ENCODE peak calls at places on chromosomes 5 and 9, in seven cellular contexts. F is fibroblast of pulmonary artery, J is lung, K is body of pancreas, C is PC-3, Q is cardiac muscle cell, G is left ventricle myocardium inferior. Z is an unnamed sample.

GRCh38 chr9:132311978-132312377 is 42.8 kb downstream of the SETX start:
- DNase-seq in G (no peak), J (no peak), Q (peak), K (no peak), F (no peak), C (no peak), Z (peak)

GRCh38 chr5:162240734-162241133 is 173.2 kb downstream of the GABRG2 start:
- DNase-seq in G (no peak), C (no peak), Q (no peak), F (no peak), K (no peak), J (no peak), Z (no peak)

GRCh38 chr5:176561259-176561658 is 12.1 kb downstream of the CDHR2 start:
- DNase-seq in G (no peak), K (no peak), F (no peak), J (no peak), C (no peak), Q (no peak), Z (no peak)

GRCh38 chr9:78997296-78997695 is 574.5 kb upstream of the TLE4 start:
- DNase-seq in F (no peak), C (no peak), G (no peak), J (no peak), Q (no peak), K (no peak), Z (no peak)

GRCh38 chr5:14615365-14615764 is 33.8 kb downstream of the OTULINL start:
- DNase-seq in F (no peak), G (no peak), J (no peak), K (no peak), C (peak), Q (no peak), Z (no peak)

GRCh38 chr9:32942755-32943460 is 58.5 kb downstream of the APTX start:
- DNase-seq in Q (no peak), J (no peak), C (no peak), G (no peak), K (no peak), F (no peak), Z (no peak)

GRCh38 chr9:91428927-91429351 is 5.3 kb upstream of the NFIL3 start:
- DNase-seq in C (no peak), Q (no peak), K (no peak), F (peak), J (peak), G (no peak), Z (peak)

GRCh38 chr5:134136221-134136631 is 21.7 kb downstream of the TCF7 start:
- DNase-seq in G (peak), C (no peak), Q (no peak), K (peak), J (no peak), F (no peak), Z (no peak)

GRCh38 chr5:51053361-51053760 is 329.9 kb upstream of the ISL1 start:
- DNase-seq in G (no peak), C (no peak), J (no peak), Q (no peak), F (no peak), K (no peak), Z (no peak)

GRCh38 chr9:125586173-125586512 is 120.9 kb downstream of the MAPKAP1 start:
- DNase-seq in F (no peak), J (no peak), Q (no peak), G (no peak), C (no peak), K (no peak), Z (no peak)

GRCh38 chr5:67805666-67806348 is 409.7 kb upstream of the PIK3R1 start:
- DNase-seq in Q (no peak), J (no peak), C (no peak), G (no peak), K (no peak), F (no peak), Z (no peak)

GRCh38 chr5:57117601-57118000 is 56.3 kb upstream of the GPBP1 start:
- DNase-seq in C (peak), K (no peak), G (no peak), J (no peak), Q (no peak), F (no peak), Z (no peak)

GRCh38 chr5:66174338-66174737 is 30.2 kb downstream of the SREK1 start:
- DNase-seq in Q (peak), C (peak), F (peak), K (no peak), G (no peak), J (no peak), Z (peak)

GRCh38 chr5:168734119-168734518 is 155.0 kb upstream of the PANK3 start:
- DNase-seq in F (no peak), K (no peak), G (no peak), C (no peak), Q (no peak), J (no peak), Z (no peak)

GRCh38 chr9:32590898-32591297 is 17.9 kb upstream of the NDUFB6 start:
- DNase-seq in G (no peak), Q (no peak), K (no peak), F (no peak), C (peak), J (no peak), Z (no peak)

GRCh38 chr5:50463726-50464125 is 22.6 kb upstream of the EMB start:
- DNase-seq in G (no peak), J (no peak), F (no peak), K (no peak), C (no peak), Q (no peak), Z (no peak)

GRCh38 chr5:97550164-97550563 is 367.1 kb upstream of the RIOK2 start:
- DNase-seq in G (no peak), K (no peak), F (peak), C (peak), J (no peak), Q (no peak), Z (peak)

GRCh38 chr5:5422819-5423515 is 490 bp downstream of the ICE1 start:
- DNase-seq in Q (no peak), G (no peak), J (no peak), C (no peak), F (no peak), K (no peak), Z (no peak)

GRCh38 chr9:117464941-117465616 is 50.2 kb upstream of the ASTN2 start:
- DNase-seq in Q (no peak), F (no peak), J (no peak), K (no peak), C (no peak), G (no peak), Z (no peak)

GRCh38 chr9:36677611-36678010 is 104.9 kb downstream of the MELK start:
- DNase-seq in K (no peak), G (no peak), Q (no peak), J (no peak), C (no peak), F (no peak), Z (no peak)

GRCh38 chr5:144374637-144375036 is 204.0 kb downstream of the KCTD16 start:
- DNase-seq in C (no peak), G (no peak), J (no peak), F (no peak), K (no peak), Q (no peak), Z (no peak)

GRCh38 chr5:180872419-180872818 is 11.3 kb upstream of the ZFP62 start:
- DNase-seq in Q (no peak), C (no peak), K (no peak), J (no peak), F (no peak), G (no peak), Z (no peak)

GRCh38 chr9:89449261-89449671 is 48.6 kb downstream of the SEMA4D start:
- DNase-seq in Q (no peak), G (no peak), K (no peak), C (no peak), J (no peak), F (no peak), Z (no peak)

GRCh38 chr5:173263566-173263965 is 28.6 kb upstream of the NKX2-5 start:
- DNase-seq in J (no peak), C (no peak), G (no peak), K (no peak), Q (no peak), F (no peak), Z (no peak)

GRCh38 chr5:6686916-6687409 is 26.3 kb upstream of the TENT4A start:
- DNase-seq in G (no peak), C (peak), K (peak), J (peak), F (peak), Q (peak), Z (peak)

GRCh38 chr9:107242073-107243063 is 40.7 kb upstream of the RAD23B start:
- DNase-seq in J (no peak), C (peak), K (no peak), G (no peak), Q (no peak), F (no peak), Z (no peak)

GRCh38 chr5:116484645-116485044 is 90.0 kb downstream of the SEMA6A start:
- DNase-seq in F (no peak), K (no peak), G (no peak), J (no peak), Q (no peak), C (no peak), Z (no peak)

GRCh38 chr9:130234340-130235260 is 31.0 kb upstream of the HMCN2 start:
- DNase-seq in Q (no peak), F (peak), C (peak), G (no peak), J (no peak), K (no peak), Z (peak)

DNA sequence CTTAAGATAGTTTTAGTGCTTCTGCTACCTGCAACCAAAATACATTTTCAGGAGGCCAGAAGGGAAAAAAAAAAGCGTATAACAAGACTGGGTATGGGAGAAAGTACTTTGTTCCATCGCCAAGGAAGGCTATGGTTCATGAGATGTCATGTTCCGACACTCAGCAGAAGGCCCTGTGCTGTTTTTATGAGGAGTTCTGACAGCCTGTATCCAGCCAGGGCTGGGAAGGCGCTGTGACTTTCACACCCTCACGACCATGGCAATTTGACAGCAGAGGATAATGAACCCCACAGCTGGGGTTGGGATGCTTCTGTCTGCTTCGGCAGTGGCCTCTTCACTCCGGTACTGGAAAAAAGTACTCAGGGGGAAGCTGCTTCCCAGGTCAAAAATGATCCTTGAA is 154.4 kb downstream of the PRELID2 start:
- DNase-seq in Q (no peak), C (no peak), K (no peak), F (no peak), G (peak), J (no peak), Z (peak)
- TF ChIP-seq CTCF in Q (no peak), C (no peak), K (no peak), F (no peak), G (no peak), J (no peak), Z (no peak)

GRCh38 chr9:131281119-131281965 is 5.0 kb upstream of the FAM78A start:
- DNase-seq in J (no peak), C (no peak), G (no peak), Q (no peak), F (no peak), K (no peak), Z (no peak)

GRCh38 chr9:131282175-131282574 is 5.9 kb upstream of the FAM78A start:
- DNase-seq in J (no peak), F (no peak), Q (no peak), K (no peak), C (no peak), G (no peak), Z (no peak)

GRCh38 chr9:131280660-131281059 is 4.3 kb upstream of the FAM78A start:
- DNase-seq in Q (no peak), C (no peak), J (no peak), G (no peak), K (no peak), F (no peak), Z (no peak)

GRCh38 chr9:131284856-131285255 is 4.7 kb upstream of the PLPP7 start:
- DNase-seq in C (no peak), F (no peak), Q (no peak), J (no peak), K (no peak), G (no peak), Z (no peak)

DNA sequence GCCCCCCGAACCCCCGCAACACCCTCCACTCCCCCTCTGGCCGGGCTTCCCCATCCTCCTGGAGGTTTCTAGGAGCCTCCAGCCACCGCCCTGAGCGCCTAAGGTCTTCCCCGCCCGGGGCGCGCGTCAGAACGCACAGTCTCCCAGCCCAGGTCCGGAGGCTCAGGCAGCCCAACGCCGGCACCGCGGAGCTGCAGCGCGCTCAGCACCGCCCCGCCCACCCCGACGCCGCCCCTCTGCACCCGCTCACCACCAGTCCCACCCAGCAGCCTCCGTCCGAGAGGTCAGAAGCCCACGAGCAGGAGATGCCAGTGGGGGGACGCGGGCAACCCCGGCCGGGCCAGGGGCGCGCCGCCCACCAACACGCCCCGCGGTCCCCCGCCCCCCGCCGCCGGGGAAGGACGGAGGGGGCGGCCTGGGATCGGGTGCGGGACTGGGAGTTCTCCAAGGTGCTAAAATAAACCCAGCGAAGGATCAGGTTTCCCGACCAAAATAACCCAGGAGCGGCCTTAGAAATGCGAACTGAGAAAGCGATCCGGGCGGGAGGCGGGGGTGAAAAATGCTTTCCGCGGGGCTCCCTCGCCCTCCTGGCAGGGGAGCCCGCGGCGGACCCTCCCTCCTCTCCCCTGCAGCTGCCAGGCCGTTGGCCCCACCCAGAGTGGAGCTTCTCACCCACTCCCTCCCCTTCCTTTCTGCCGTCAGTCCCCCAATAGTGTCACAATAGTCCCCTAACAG is 6.5 kb upstream of the FAM78A start:
- DNase-seq in K (no peak), F (peak), C (no peak), J (no peak), G (peak), Q (peak), Z (peak)
- H3K4me3 ChIP-seq in K (no peak), F (no peak), C (no peak), J (no peak), G (peak), Q (peak), Z (no peak)

DNA sequence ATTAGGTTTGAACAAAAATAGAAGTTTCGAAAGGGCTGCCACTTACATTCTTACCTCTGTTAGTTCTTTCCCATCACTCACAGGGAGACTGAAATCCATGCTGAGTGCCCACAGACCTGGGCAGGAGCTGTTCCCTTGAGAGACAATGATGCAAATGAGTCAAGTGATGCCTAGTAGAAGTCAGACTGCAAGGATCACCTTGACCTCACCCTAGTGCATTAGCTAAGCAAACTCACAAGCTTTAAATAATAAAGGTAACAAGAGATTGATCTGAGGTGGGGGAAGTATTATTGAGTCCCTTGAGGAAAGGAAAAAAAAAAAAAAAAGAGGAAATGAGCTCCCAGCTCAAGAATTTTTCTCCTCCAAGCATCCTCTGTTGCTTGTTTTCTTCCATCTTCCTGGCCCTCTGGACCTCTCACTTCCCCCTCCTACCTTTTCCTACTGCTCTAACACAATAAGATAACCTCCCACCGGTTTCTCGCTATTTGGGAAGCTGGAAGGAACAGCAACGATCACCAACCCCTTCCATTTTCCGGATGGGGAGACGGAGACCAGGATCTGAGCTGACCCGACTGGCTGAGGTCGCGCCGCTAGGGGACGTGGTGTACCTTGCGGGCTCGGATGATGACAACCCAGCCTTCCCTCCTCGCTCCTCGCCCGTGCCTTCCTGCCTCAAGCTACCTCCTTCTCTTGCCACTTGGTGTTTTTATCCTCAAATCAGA is 2.0 kb downstream of the LPAR1 start:
- DNase-seq in K (peak), G (peak), Q (no peak), C (peak), F (peak), J (peak), Z (peak)
- TF ChIP-seq CTCF in K (peak), G (peak), Q (peak), C (peak), F (peak), J (peak), Z (peak)

GRCh38 chr9:76902395-76902794 is 3.5 kb downstream of the PRUNE2 start:
- DNase-seq in F (no peak), K (no peak), G (no peak), Q (no peak), C (no peak), J (no peak), Z (no peak)

GRCh38 chr9:76897804-76898525 is 7.9 kb downstream of the PRUNE2 start:
- DNase-seq in C (no peak), J (no peak), Q (no peak), K (no peak), G (no peak), F (no peak), Z (no peak)

GRCh38 chr9:76901801-76902200 is 4.1 kb downstream of the PRUNE2 start:
- DNase-seq in C (no peak), K (no peak), F (no peak), G (no peak), J (no peak), Q (no peak), Z (no peak)

GRCh38 chr9:76898786-76899185 is 7.1 kb downstream of the PRUNE2 start:
- DNase-seq in C (no peak), K (no peak), F (no peak), G (no peak), Q (no peak), J (no peak), Z (no peak)

DNA sequence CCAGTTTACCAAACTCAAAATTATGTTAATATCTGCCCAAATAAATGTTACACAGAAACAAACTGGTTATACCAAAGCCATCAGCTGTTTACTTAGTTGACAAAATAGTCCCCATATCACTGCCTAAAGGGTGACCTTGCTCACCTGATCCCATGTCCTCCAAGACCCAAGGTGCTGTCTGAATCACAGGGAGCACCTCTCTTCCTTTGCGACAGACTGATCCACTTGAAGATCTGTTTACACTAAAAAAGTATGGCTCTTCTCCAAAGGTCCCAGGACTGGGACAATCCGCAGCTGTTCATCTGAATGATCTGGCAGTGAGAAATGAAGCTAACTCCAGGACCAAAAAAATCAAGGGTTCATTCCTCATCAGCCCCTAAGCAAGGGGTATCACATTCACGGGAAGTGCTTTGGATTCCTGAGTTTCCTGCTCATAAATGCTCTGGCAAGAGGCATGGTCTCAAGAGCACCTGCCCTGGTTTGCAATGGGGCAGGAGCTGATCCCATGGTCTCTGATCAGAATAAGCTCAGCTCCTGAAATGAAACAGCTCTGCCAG is 5.0 kb downstream of the PRUNE2 start:
- DNase-seq in C (no peak), K (no peak), F (no peak), G (no peak), J (no peak), Q (no peak), Z (no peak)
- H3K4me3 ChIP-seq in C (no peak), K (no peak), F (no peak), G (no peak), J (no peak), Q (no peak), Z (no peak)

DNA sequence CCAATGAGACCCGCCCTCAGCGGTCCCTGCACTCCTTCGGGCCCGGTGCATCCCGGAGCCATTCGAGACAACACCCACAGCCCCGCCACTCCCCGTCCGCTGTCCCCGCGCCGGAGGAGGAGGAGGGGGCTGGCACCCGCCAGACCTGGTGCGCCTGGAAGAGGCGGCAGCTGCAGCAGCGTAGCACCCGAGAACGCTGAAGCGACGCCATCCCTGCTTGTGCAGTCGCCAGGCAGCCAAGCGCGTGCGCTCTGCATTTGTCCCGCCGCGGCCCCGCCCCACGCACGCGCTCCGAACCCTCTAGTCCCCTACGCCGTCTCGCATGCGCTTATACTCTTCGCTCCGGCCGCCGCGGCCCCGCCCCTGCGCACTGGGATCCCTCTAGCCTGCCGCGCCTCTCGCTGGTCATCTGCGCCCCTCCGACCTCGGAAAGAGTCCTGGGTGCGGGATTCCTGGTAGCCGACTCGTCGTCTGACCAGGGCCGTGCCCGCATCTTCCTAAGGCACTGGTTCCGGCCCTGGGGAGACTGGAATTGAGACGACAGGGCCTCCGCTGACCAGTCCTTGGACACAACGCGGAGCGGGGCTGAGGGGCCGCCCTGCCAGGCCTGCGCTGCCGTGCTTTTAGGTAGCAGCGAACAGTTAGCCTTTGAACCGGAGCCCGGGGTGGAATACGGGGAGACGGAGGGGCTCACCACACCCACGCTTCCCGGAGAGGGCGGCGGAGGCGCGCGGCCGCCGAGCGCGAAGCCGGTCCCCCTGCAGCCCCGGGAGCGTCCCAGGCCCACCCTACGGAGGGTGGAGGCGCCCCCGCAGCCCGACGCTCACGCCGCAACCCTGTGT is at the start of gene MRNIP:
- DNase-seq in G (peak), F (peak), Q (peak), J (peak), C (peak), K (peak), Z (peak)
- TF ChIP-seq CTCF in G (peak), F (no peak), Q (peak), J (peak), C (no peak), K (peak), Z (peak)

Z was measured in choroid plexus epithelial cell.